ENCODE peak calls at places on chromosomes 5 and 9, in five cellular contexts. Q, H, I, J and S are unnamed samples.

GRCh38 chr5:175741556-175741955 is 83.7 kb downstream of the HRH2 start:
- DNase-seq in H (no peak), J (no peak), Q (no peak), I (no peak), S (no peak)

GRCh38 chr5:100444961-100445360 is 90.2 kb upstream of the FAM174A start:
- DNase-seq in J (peak; percentile 42), H (no peak), Q (no peak), I (no peak), S (no peak)

GRCh38 chr5:148482697-148483462 is 99.1 kb downstream of the FBXO38 start:
- DNase-seq in I (peak; percentile 28), Q (peak; percentile 20), H (peak; percentile 77), J (peak; percentile 79), S (no peak)

GRCh38 chr5:1204693-1205242 is 3.4 kb downstream of the SLC6A19 start:
- DNase-seq in H (peak; percentile 51), Q (no peak), J (peak; percentile 65), I (no peak), S (no peak)

GRCh38 chr5:482021-482420 is 39.0 kb downstream of the EXOC3 start:
- DNase-seq in J (no peak), I (no peak), Q (no peak), H (no peak), S (no peak)

GRCh38 chr5:120544043-120544442 is 79.9 kb downstream of the PRR16 start:
- DNase-seq in J (no peak), Q (no peak), H (no peak), I (no peak), S (no peak)

GRCh38 chr5:6766558-6767191 is 53.4 kb downstream of the TENT4A start:
- DNase-seq in J (peak; percentile 96), Q (peak; percentile 48), I (peak; percentile 91), H (peak; percentile 83), S (peak; percentile 94)

GRCh38 chr5:31726952-31727351 is 88.0 kb downstream of the PDZD2 start:
- DNase-seq in H (no peak), Q (no peak), I (no peak), J (no peak), S (no peak)

GRCh38 chr5:155562153-155562552 is 548.6 kb downstream of the KIF4B start:
- DNase-seq in J (no peak), Q (no peak), H (no peak), I (no peak), S (no peak)

GRCh38 chr5:179732918-179733763 is 519 bp downstream of the MAML1 start:
- DNase-seq in J (peak; percentile 83), Q (peak; percentile 22), I (peak; percentile 36), H (peak; percentile 58), S (no peak)

GRCh38 chr5:43019615-43020293 is 20.4 kb downstream of the ANXA2R start:
- DNase-seq in H (no peak), Q (no peak), J (no peak), I (peak; percentile 85), S (no peak)

GRCh38 chr9:128792134-128792533 is 5.1 kb downstream of the TBC1D13 start:
- DNase-seq in I (no peak), J (no peak), H (no peak), Q (no peak), S (no peak)

GRCh38 chr9:77743381-77743780 is 95.3 kb upstream of the GNA14 start:
- DNase-seq in I (no peak), Q (no peak), J (no peak), H (no peak), S (no peak)

GRCh38 chr5:142087920-142088679 is 20.5 kb upstream of the NDFIP1 start:
- DNase-seq in Q (no peak), H (peak; percentile 69), I (no peak), J (no peak), S (no peak)

GRCh38 chr9:91572811-91573210 is 149.2 kb upstream of the NFIL3 start:
- DNase-seq in Q (no peak), J (no peak), I (no peak), H (no peak), S (peak; percentile 60)

GRCh38 chr9:115165233-115165632 is 47.3 kb upstream of the TNC start:
- DNase-seq in J (no peak), I (no peak), H (no peak), Q (no peak), S (no peak)

GRCh38 chr9:114906922-114907571 is 23.3 kb downstream of the TNFSF8 start:
- DNase-seq in H (peak; percentile 18), J (no peak), Q (no peak), I (no peak), S (no peak)

GRCh38 chr5:154482528-154483449 is 4.8 kb upstream of the HAND1 start:
- DNase-seq in J (no peak), H (no peak), Q (no peak), I (peak; percentile 28), S (no peak)

GRCh38 chr9:95193480-95193879 is 124.0 kb downstream of the FANCC start:
- DNase-seq in J (no peak), I (no peak), H (no peak), Q (no peak), S (no peak)

GRCh38 chr9:33198163-33198562 is 31.0 kb upstream of the B4GALT1 start:
- DNase-seq in Q (peak; percentile 77), J (peak; percentile 84), I (no peak), H (peak; percentile 25), S (no peak)

GRCh38 chr9:95627802-95628201 is 111.0 kb upstream of the PTCH1 start:
- DNase-seq in H (no peak), I (no peak), Q (no peak), J (no peak), S (no peak)

GRCh38 chr9:126389958-126390357 is 63.3 kb downstream of the MVB12B start:
- DNase-seq in J (no peak), H (no peak), Q (no peak), I (no peak), S (no peak)

GRCh38 chr5:37717613-37718431 is 122.0 kb downstream of the GDNF start:
- DNase-seq in Q (no peak), J (no peak), H (peak; percentile 25), I (peak; percentile 80), S (no peak)

GRCh38 chr5:32123058-32123805 is 50.9 kb downstream of the GOLPH3 start:
- DNase-seq in H (no peak), Q (no peak), I (no peak), J (no peak), S (no peak)

GRCh38 chr5:15574806-15575205 is 74.8 kb downstream of the FBXL7 start:
- DNase-seq in H (no peak), Q (no peak), I (no peak), J (no peak), S (peak; percentile 45)

GRCh38 chr5:79829260-79829659 is 139.6 kb downstream of the CMYA5 start:
- DNase-seq in Q (no peak), H (no peak), I (no peak), J (no peak), S (no peak)

GRCh38 chr9:6869081-6869948 is 111.5 kb downstream of the KDM4C start:
- DNase-seq in Q (no peak), J (no peak), I (no peak), H (no peak), S (no peak)

GRCh38 chr9:109753308-109753707 is 26.7 kb upstream of the PALM2AKAP2 start:
- DNase-seq in H (no peak), I (no peak), J (no peak), Q (no peak), S (no peak)
- H3K27ac ChIP-seq in H (no peak overlapping the region), I (no peak overlapping the region), J (no peak overlapping the region), Q (no peak overlapping the region), S (no peak overlapping the region)

GRCh38 chr5:87541033-87541432 is 128.3 kb upstream of the CCNH start:
- DNase-seq in J (no peak), H (peak; percentile 90), I (peak; percentile 36), Q (peak; percentile 73), S (no peak)
- H3K4me1 ChIP-seq in J (no peaks in the 10 kb centered on the region), H (no peaks in the 10 kb centered on the region), I (no peaks in the 10 kb centered on the region), Q (no peaks in the 10 kb centered on the region), S (peaks cover 8% of the 10 kb centered on the region)

DNA sequence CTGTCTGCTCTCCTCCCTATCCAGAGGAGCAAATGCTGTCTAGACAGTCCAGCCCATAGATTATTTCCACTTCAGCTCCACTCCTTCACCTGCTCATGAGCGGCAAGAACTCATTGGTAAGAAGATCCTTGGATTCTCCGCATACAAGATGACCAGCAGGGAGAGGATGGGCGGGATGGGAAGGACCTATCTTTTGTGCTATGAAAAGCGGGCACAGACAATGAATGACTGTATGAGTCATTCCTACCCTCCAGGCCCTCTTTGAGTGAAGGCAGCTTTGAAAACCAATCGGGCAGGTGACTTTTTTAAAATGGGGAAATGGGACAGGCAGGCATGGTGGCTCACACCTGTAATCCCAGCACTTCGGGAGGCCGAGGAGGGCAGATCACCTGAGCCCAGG is 49.4 kb downstream of the SMIM23 start:
- DNase-seq in I (no peak), H (no peak), J (no peak), Q (no peak), S (no peak)
- H3K27ac ChIP-seq in I (no peak overlapping the region), H (no peak overlapping the region), J (no peak overlapping the region), Q (no peak overlapping the region), S (no peak overlapping the region)

GRCh38 chr9:693460-694390 is 147.8 kb upstream of the DMRT1 start:
- DNase-seq in Q (peak; percentile 64), H (peak; percentile 66), I (peak; percentile 32), J (no peak), S (no peak)
- H3K4me1 ChIP-seq in Q (peaks cover 37% of the 10 kb centered on the region), H (peaks cover 31% of the 10 kb centered on the region), I (peaks cover 23% of the 10 kb centered on the region), J (peaks cover 13% of the 10 kb centered on the region), S (peaks cover 71% of the 10 kb centered on the region)

DNA sequence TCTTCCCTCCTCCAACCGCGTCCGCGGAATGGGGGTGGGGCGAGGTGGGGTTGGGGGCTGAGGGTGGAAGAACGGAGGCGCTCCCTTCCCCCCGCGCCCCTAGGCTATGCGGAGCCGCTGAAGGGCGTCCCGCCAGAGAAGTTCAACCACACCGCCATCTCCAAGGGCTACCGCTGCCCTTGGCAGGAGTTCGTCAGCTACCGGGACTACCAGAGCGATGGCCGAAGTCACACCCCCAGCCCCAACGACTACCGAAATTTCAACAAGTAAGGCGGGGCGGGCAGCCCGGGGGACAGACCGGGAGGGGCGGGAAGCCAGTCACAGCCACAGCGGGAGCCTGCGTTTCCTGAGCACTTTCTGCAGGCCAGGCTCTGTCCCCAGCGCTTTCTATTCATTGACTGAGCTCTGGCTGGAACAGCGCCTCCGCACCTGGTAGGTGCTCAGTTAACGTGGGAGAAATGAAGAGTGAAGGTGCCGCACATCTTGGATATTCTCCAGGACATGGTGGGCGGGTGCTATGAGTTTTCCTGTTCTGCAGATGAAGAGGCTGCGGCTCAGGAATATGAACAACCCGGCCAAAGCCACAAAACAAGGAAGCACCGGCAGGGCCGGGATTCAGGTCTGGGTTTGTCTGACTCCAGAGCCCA is 11.3 kb downstream of the MYOZ3 start:
- DNase-seq in Q (peak; percentile 50), H (peak; percentile 45), I (no peak), J (peak; percentile 88), S (peak; percentile 92)
- H3K27ac ChIP-seq in Q (peak overlapping the region; percentile 65), H (peak overlapping the region; percentile 64), I (no peak overlapping the region), J (no peak overlapping the region), S (no peak overlapping the region)